ENCODE peak calls at places on chromosomes 13 and 19, in seven cellular contexts. Y is iris pigment epithelial cell, O is B cell, T is lower leg skin, N is heart right ventricle, W is cardiac fibroblast, G is putamen. B is an unnamed sample.

GRCh38 chr13:95784161-95784880 is 107.4 kb downstream of the DNAJC3 start:
- DNase-seq in T (no peak), N (no peak), Y (peak; percentile 58), W (peak; percentile 66), O (no peak), G (no peak), B (peak; percentile 63)

GRCh38 chr19:39679056-39679790 is 23.5 kb downstream of the LGALS16 start:
- DNase-seq in W (no peak), G (no peak), Y (no peak), N (peak; percentile 8), T (no peak), O (no peak), B (no peak)

GRCh38 chr13:22489771-22490170 is 691.0 kb upstream of the SGCG start:
- DNase-seq in T (no peak), G (no peak), W (no peak), O (no peak), Y (no peak), N (no peak), B (no peak)

GRCh38 chr19:33502521-33502920 is 19.1 kb downstream of the PEPD start:
- DNase-seq in Y (no peak), W (no peak), T (no peak), O (no peak), G (no peak), N (no peak), B (no peak)

GRCh38 chr19:15199652-15200574 is 882 bp downstream of the NOTCH3 start:
- DNase-seq in G (no peak), O (no peak), W (no peak), Y (no peak), N (no peak), T (no peak), B (peak; percentile 77)

GRCh38 chr19:2719910-2720776 is 1.0 kb downstream of the DIRAS1 start:
- DNase-seq in W (peak; percentile 29), Y (peak; percentile 8), O (no peak), N (peak; percentile 60), G (no peak), T (no peak), B (peak; percentile 79)

GRCh38 chr19:48461982-48462655 is 6.7 kb downstream of the KCNJ14 start:
- DNase-seq in T (no peak), W (no peak), N (no peak), Y (no peak), G (no peak), O (no peak), B (no peak)

GRCh38 chr19:6047256-6047655 is 63.0 kb downstream of the RFX2 start:
- DNase-seq in G (no peak), W (no peak), Y (no peak), T (peak; percentile 68), N (no peak), O (no peak), B (no peak)

GRCh38 chr19:7831452-7831851 is 1.4 kb downstream of the EVI5L start:
- DNase-seq in G (no peak), O (no peak), W (peak; percentile 37), Y (peak; percentile 36), N (no peak), T (no peak), B (peak; percentile 79)

GRCh38 chr19:18223860-18224524 is 2.2 kb downstream of the PDE4C start:
- DNase-seq in W (no peak), O (no peak), Y (peak; percentile 19), G (no peak), T (no peak), N (peak; percentile 51), B (no peak)

GRCh38 chr19:33438016-33438671 is 64.6 kb downstream of the CEBPG start:
- DNase-seq in G (peak; percentile 17), Y (no peak), T (no peak), O (no peak), N (peak; percentile 23), W (no peak), B (no peak)

GRCh38 chr19:50649433-50650391 is at the start of gene C19orf81:
- DNase-seq in O (no peak), G (no peak), Y (peak; percentile 18), T (no peak), N (no peak), W (peak; percentile 23), B (no peak)

GRCh38 chr13:113982296-113982661 is 8.4 kb upstream of the C13orf46 start:
- DNase-seq in Y (no peak), W (no peak), T (peak; percentile 79), O (no peak), G (no peak), N (no peak), B (no peak)

GRCh38 chr13:25930655-25931054 is 121.2 kb downstream of the SHISA2 start:
- DNase-seq in O (no peak), Y (no peak), W (no peak), N (no peak), G (no peak), T (no peak), B (no peak)

GRCh38 chr13:24148414-24149305 is 11.9 kb upstream of the SPATA13 start:
- DNase-seq in N (no peak), G (no peak), Y (peak; percentile 96), W (peak; percentile 99), O (no peak), T (no peak), B (peak; percentile 96)

GRCh38 chr19:46351241-46352041 is 4.6 kb downstream of the PPP5C start:
- DNase-seq in T (no peak), O (no peak), Y (peak; percentile 67), N (no peak), G (no peak), W (peak; percentile 78), B (peak; percentile 85)

GRCh38 chr19:45834970-45835369 is 19.9 kb upstream of the RSPH6A start:
- DNase-seq in W (no peak), N (no peak), Y (no peak), O (no peak), T (no peak), G (no peak), B (no peak)

GRCh38 chr19:35483089-35483488 is 7.2 kb downstream of the KRTDAP start:
- DNase-seq in O (no peak), G (no peak), Y (no peak), T (no peak), W (no peak), N (no peak), B (no peak)

GRCh38 chr13:43489168-43489730 is 297.5 kb downstream of the ENOX1 start:
- DNase-seq in T (no peak), O (no peak), Y (no peak), N (peak; percentile 15), G (no peak), W (no peak), B (no peak)

GRCh38 chr19:1911098-1911497 is 5.9 kb downstream of the ADAT3 start:
- DNase-seq in T (no peak), O (no peak), W (no peak), Y (no peak), N (no peak), G (no peak), B (no peak)

GRCh38 chr19:18612772-18613588 is at the start of gene TMEM59L:
- DNase-seq in G (peak; percentile 58), W (no peak), N (no peak), O (no peak), Y (no peak), T (no peak), B (no peak)

B was measured in hepatic stellate cell.